ENCODE peak calls at places on chromosomes 4 and X, in eight cellular contexts. One of them, this sample, is unnamed.

GRCh38 chr4:149296503-149296902 is 519.1 kb downstream of the IQCM start:
- DNase-seq in mucosa of gallbladder: no peak
- DNase-seq in fibroblast of the conjunctiva: no peak
- DNase-seq in activated T-helper 1 cell treated with anti-CD3 and anti-CD28 coated beads, Interleukin-12 subunit alpha, Interleukin-12 subunit beta, Interleukin-2, Interleukin-4 antibody, amounts not matched to agents 30 ng/mL and 10 ng/mL and 1 ng/mL, durations not matched to agents 14 hours and 24 hours and 36 hours: no peak
- DNase-seq in fibroblast of pulmonary artery: peak
- DNase-seq in fibroblast of mammary gland: no peak
- DNase-seq in globus pallidus: no peak
- DNase-seq in activated CD8-positive, alpha-beta memory T cell treated with anti-CD3 and anti-CD28 coated beads for 4 hours: no peak
- DNase-seq in this sample: no peak

GRCh38 chrX:44203791-44204190 is 139.7 kb downstream of the EFHC2 start:
- DNase-seq in mucosa of gallbladder: no peak
- DNase-seq in fibroblast of the conjunctiva: no peak
- DNase-seq in activated T-helper 1 cell treated with anti-CD3 and anti-CD28 coated beads, Interleukin-12 subunit alpha, Interleukin-12 subunit beta, Interleukin-2, Interleukin-4 antibody, amounts not matched to agents 30 ng/mL and 10 ng/mL and 1 ng/mL, durations not matched to agents 14 hours and 24 hours and 36 hours: no peak
- DNase-seq in fibroblast of pulmonary artery: no peak
- DNase-seq in fibroblast of mammary gland: no peak
- DNase-seq in globus pallidus: no peak
- DNase-seq in activated CD8-positive, alpha-beta memory T cell treated with anti-CD3 and anti-CD28 coated beads for 4 hours: no peak
- DNase-seq in this sample: no peak

GRCh38 chrX:69538321-69538876 is 34.3 kb downstream of the NALF2 start:
- DNase-seq in mucosa of gallbladder: peak
- DNase-seq in fibroblast of the conjunctiva: peak
- DNase-seq in activated T-helper 1 cell treated with anti-CD3 and anti-CD28 coated beads, Interleukin-12 subunit alpha, Interleukin-12 subunit beta, Interleukin-2, Interleukin-4 antibody, amounts not matched to agents 30 ng/mL and 10 ng/mL and 1 ng/mL, durations not matched to agents 14 hours and 24 hours and 36 hours: peak
- DNase-seq in fibroblast of pulmonary artery: peak
- DNase-seq in fibroblast of mammary gland: peak
- DNase-seq in globus pallidus: peak
- DNase-seq in activated CD8-positive, alpha-beta memory T cell treated with anti-CD3 and anti-CD28 coated beads for 4 hours: peak
- DNase-seq in this sample: peak

GRCh38 chr4:156294577-156294976 is 340.9 kb upstream of the CTSO start:
- DNase-seq in mucosa of gallbladder: no peak
- DNase-seq in fibroblast of the conjunctiva: peak
- DNase-seq in activated T-helper 1 cell treated with anti-CD3 and anti-CD28 coated beads, Interleukin-12 subunit alpha, Interleukin-12 subunit beta, Interleukin-2, Interleukin-4 antibody, amounts not matched to agents 30 ng/mL and 10 ng/mL and 1 ng/mL, durations not matched to agents 14 hours and 24 hours and 36 hours: no peak
- DNase-seq in fibroblast of pulmonary artery: peak
- DNase-seq in fibroblast of mammary gland: peak
- DNase-seq in globus pallidus: peak
- DNase-seq in activated CD8-positive, alpha-beta memory T cell treated with anti-CD3 and anti-CD28 coated beads for 4 hours: no peak
- DNase-seq in this sample: no peak

GRCh38 chr4:41832961-41833360 is 84.4 kb upstream of the PHOX2B start:
- DNase-seq in mucosa of gallbladder: no peak
- DNase-seq in fibroblast of the conjunctiva: no peak
- DNase-seq in activated T-helper 1 cell treated with anti-CD3 and anti-CD28 coated beads, Interleukin-12 subunit alpha, Interleukin-12 subunit beta, Interleukin-2, Interleukin-4 antibody, amounts not matched to agents 30 ng/mL and 10 ng/mL and 1 ng/mL, durations not matched to agents 14 hours and 24 hours and 36 hours: no peak
- DNase-seq in fibroblast of pulmonary artery: peak
- DNase-seq in fibroblast of mammary gland: no peak
- DNase-seq in globus pallidus: no peak
- DNase-seq in activated CD8-positive, alpha-beta memory T cell treated with anti-CD3 and anti-CD28 coated beads for 4 hours: no peak
- DNase-seq in this sample: no peak

GRCh38 chr4:127783026-127783769 is 1.1 kb downstream of the HSPA4L start:
- DNase-seq in mucosa of gallbladder: peak
- DNase-seq in fibroblast of the conjunctiva: peak
- DNase-seq in activated T-helper 1 cell treated with anti-CD3 and anti-CD28 coated beads, Interleukin-12 subunit alpha, Interleukin-12 subunit beta, Interleukin-2, Interleukin-4 antibody, amounts not matched to agents 30 ng/mL and 10 ng/mL and 1 ng/mL, durations not matched to agents 14 hours and 24 hours and 36 hours: no peak
- DNase-seq in fibroblast of pulmonary artery: peak
- DNase-seq in fibroblast of mammary gland: peak
- DNase-seq in globus pallidus: peak
- DNase-seq in activated CD8-positive, alpha-beta memory T cell treated with anti-CD3 and anti-CD28 coated beads for 4 hours: no peak
- DNase-seq in this sample: peak

GRCh38 chrX:105658136-105658535 is 164.2 kb upstream of the NRK start:
- DNase-seq in mucosa of gallbladder: no peak
- DNase-seq in fibroblast of the conjunctiva: peak
- DNase-seq in activated T-helper 1 cell treated with anti-CD3 and anti-CD28 coated beads, Interleukin-12 subunit alpha, Interleukin-12 subunit beta, Interleukin-2, Interleukin-4 antibody, amounts not matched to agents 30 ng/mL and 10 ng/mL and 1 ng/mL, durations not matched to agents 14 hours and 24 hours and 36 hours: no peak
- DNase-seq in fibroblast of pulmonary artery: peak
- DNase-seq in fibroblast of mammary gland: peak
- DNase-seq in globus pallidus: no peak
- DNase-seq in activated CD8-positive, alpha-beta memory T cell treated with anti-CD3 and anti-CD28 coated beads for 4 hours: no peak
- DNase-seq in this sample: no peak

GRCh38 chr4:19707876-19708275 is 543.8 kb upstream of the SLIT2 start:
- DNase-seq in mucosa of gallbladder: no peak
- DNase-seq in fibroblast of the conjunctiva: no peak
- DNase-seq in activated T-helper 1 cell treated with anti-CD3 and anti-CD28 coated beads, Interleukin-12 subunit alpha, Interleukin-12 subunit beta, Interleukin-2, Interleukin-4 antibody, amounts not matched to agents 30 ng/mL and 10 ng/mL and 1 ng/mL, durations not matched to agents 14 hours and 24 hours and 36 hours: no peak
- DNase-seq in fibroblast of pulmonary artery: peak
- DNase-seq in fibroblast of mammary gland: no peak
- DNase-seq in globus pallidus: no peak
- DNase-seq in activated CD8-positive, alpha-beta memory T cell treated with anti-CD3 and anti-CD28 coated beads for 4 hours: no peak
- DNase-seq in this sample: no peak

GRCh38 chrX:45889471-45889870 is 655.8 kb downstream of the ZNF674 start:
- DNase-seq in mucosa of gallbladder: no peak
- DNase-seq in fibroblast of the conjunctiva: no peak
- DNase-seq in activated T-helper 1 cell treated with anti-CD3 and anti-CD28 coated beads, Interleukin-12 subunit alpha, Interleukin-12 subunit beta, Interleukin-2, Interleukin-4 antibody, amounts not matched to agents 30 ng/mL and 10 ng/mL and 1 ng/mL, durations not matched to agents 14 hours and 24 hours and 36 hours: no peak
- DNase-seq in fibroblast of pulmonary artery: peak
- DNase-seq in fibroblast of mammary gland: peak
- DNase-seq in globus pallidus: no peak
- DNase-seq in activated CD8-positive, alpha-beta memory T cell treated with anti-CD3 and anti-CD28 coated beads for 4 hours: no peak
- DNase-seq in this sample: no peak

GRCh38 chr4:6938758-6939201 is 29.2 kb downstream of the TBC1D14 start:
- DNase-seq in mucosa of gallbladder: no peak
- DNase-seq in fibroblast of the conjunctiva: no peak
- DNase-seq in activated T-helper 1 cell treated with anti-CD3 and anti-CD28 coated beads, Interleukin-12 subunit alpha, Interleukin-12 subunit beta, Interleukin-2, Interleukin-4 antibody, amounts not matched to agents 30 ng/mL and 10 ng/mL and 1 ng/mL, durations not matched to agents 14 hours and 24 hours and 36 hours: no peak
- DNase-seq in fibroblast of pulmonary artery: no peak
- DNase-seq in fibroblast of mammary gland: no peak
- DNase-seq in globus pallidus: no peak
- DNase-seq in activated CD8-positive, alpha-beta memory T cell treated with anti-CD3 and anti-CD28 coated beads for 4 hours: no peak
- DNase-seq in this sample: no peak

GRCh38 chr4:123396294-123397275 is at the start of gene SPRY1:
- DNase-seq in mucosa of gallbladder: peak
- DNase-seq in fibroblast of the conjunctiva: peak
- DNase-seq in activated T-helper 1 cell treated with anti-CD3 and anti-CD28 coated beads, Interleukin-12 subunit alpha, Interleukin-12 subunit beta, Interleukin-2, Interleukin-4 antibody, amounts not matched to agents 30 ng/mL and 10 ng/mL and 1 ng/mL, durations not matched to agents 14 hours and 24 hours and 36 hours: peak
- DNase-seq in fibroblast of pulmonary artery: peak
- DNase-seq in fibroblast of mammary gland: peak
- DNase-seq in globus pallidus: peak
- DNase-seq in activated CD8-positive, alpha-beta memory T cell treated with anti-CD3 and anti-CD28 coated beads for 4 hours: peak
- DNase-seq in this sample: peak

GRCh38 chrX:102765794-102766193 is 45.3 kb downstream of the GPRASP3 start:
- DNase-seq in mucosa of gallbladder: no peak
- DNase-seq in fibroblast of the conjunctiva: peak
- DNase-seq in activated T-helper 1 cell treated with anti-CD3 and anti-CD28 coated beads, Interleukin-12 subunit alpha, Interleukin-12 subunit beta, Interleukin-2, Interleukin-4 antibody, amounts not matched to agents 30 ng/mL and 10 ng/mL and 1 ng/mL, durations not matched to agents 14 hours and 24 hours and 36 hours: no peak
- DNase-seq in fibroblast of pulmonary artery: peak
- DNase-seq in fibroblast of mammary gland: peak
- DNase-seq in globus pallidus: no peak
- DNase-seq in activated CD8-positive, alpha-beta memory T cell treated with anti-CD3 and anti-CD28 coated beads for 4 hours: no peak
- DNase-seq in this sample: no peak

GRCh38 chrX:115018944-115019343 is 1.5 kb upstream of the IL13RA2 start:
- DNase-seq in mucosa of gallbladder: no peak
- DNase-seq in fibroblast of the conjunctiva: no peak
- DNase-seq in activated T-helper 1 cell treated with anti-CD3 and anti-CD28 coated beads, Interleukin-12 subunit alpha, Interleukin-12 subunit beta, Interleukin-2, Interleukin-4 antibody, amounts not matched to agents 30 ng/mL and 10 ng/mL and 1 ng/mL, durations not matched to agents 14 hours and 24 hours and 36 hours: no peak
- DNase-seq in fibroblast of pulmonary artery: no peak
- DNase-seq in fibroblast of mammary gland: peak
- DNase-seq in globus pallidus: no peak
- DNase-seq in activated CD8-positive, alpha-beta memory T cell treated with anti-CD3 and anti-CD28 coated beads for 4 hours: no peak
- DNase-seq in this sample: no peak

GRCh38 chr4:98929341-98930267 is 671 bp upstream of the EIF4E start:
- DNase-seq in mucosa of gallbladder: peak
- DNase-seq in fibroblast of the conjunctiva: peak
- DNase-seq in activated T-helper 1 cell treated with anti-CD3 and anti-CD28 coated beads, Interleukin-12 subunit alpha, Interleukin-12 subunit beta, Interleukin-2, Interleukin-4 antibody, amounts not matched to agents 30 ng/mL and 10 ng/mL and 1 ng/mL, durations not matched to agents 14 hours and 24 hours and 36 hours: peak
- DNase-seq in fibroblast of pulmonary artery: peak
- DNase-seq in fibroblast of mammary gland: peak
- DNase-seq in globus pallidus: no peak
- DNase-seq in activated CD8-positive, alpha-beta memory T cell treated with anti-CD3 and anti-CD28 coated beads for 4 hours: peak
- DNase-seq in this sample: peak

GRCh38 chr4:160414516-160414915 is 1311.6 kb downstream of the RAPGEF2 start:
- DNase-seq in mucosa of gallbladder: no peak
- DNase-seq in fibroblast of the conjunctiva: no peak
- DNase-seq in activated T-helper 1 cell treated with anti-CD3 and anti-CD28 coated beads, Interleukin-12 subunit alpha, Interleukin-12 subunit beta, Interleukin-2, Interleukin-4 antibody, amounts not matched to agents 30 ng/mL and 10 ng/mL and 1 ng/mL, durations not matched to agents 14 hours and 24 hours and 36 hours: no peak
- DNase-seq in fibroblast of pulmonary artery: no peak
- DNase-seq in fibroblast of mammary gland: no peak
- DNase-seq in globus pallidus: no peak
- DNase-seq in activated CD8-positive, alpha-beta memory T cell treated with anti-CD3 and anti-CD28 coated beads for 4 hours: no peak
- DNase-seq in this sample: no peak